ENCODE peak calls at places on chromosome 17, in five cellular contexts. G, P, R, D and E are unnamed samples.

GRCh38 chr17:73342057-73342522 is 30.3 kb upstream of the CDC42EP4 start:
- DNase-seq in G (peak), D (peak), P (peak), R (peak), E (peak)

GRCh38 chr17:44804301-44805061 is 25.6 kb downstream of the GJC1 start:
- DNase-seq in P (no peak), G (peak), R (peak), D (no peak), E (no peak)

GRCh38 chr17:80871341-80871740 is 120.3 kb upstream of the CHMP6 start:
- DNase-seq in D (no peak), G (no peak), R (peak), P (no peak), E (no peak)

GRCh38 chr17:66441012-66441703 is 138.7 kb downstream of the PRKCA start:
- DNase-seq in R (no peak), D (no peak), G (no peak), P (no peak), E (no peak)

GRCh38 chr17:33832295-33832694 is 422.8 kb upstream of the CCL2 start:
- DNase-seq in P (no peak), G (no peak), R (no peak), D (no peak), E (no peak)

GRCh38 chr17:1709971-1710806 is at the start of gene TLCD2:
- DNase-seq in P (peak), G (peak), D (peak), R (peak), E (peak)

GRCh38 chr17:17398928-17399926 is 77.6 kb upstream of the MED9 start:
- DNase-seq in G (no peak), D (no peak), P (no peak), R (no peak), E (no peak)

GRCh38 chr17:80968602-80969029 is 23.0 kb upstream of the CHMP6 start:
- DNase-seq in P (no peak), D (no peak), G (peak), R (peak), E (no peak)

GRCh38 chr17:32894245-32894644 is 17.3 kb upstream of the MYO1D start:
- DNase-seq in D (no peak), P (peak), G (no peak), R (no peak), E (no peak)

GRCh38 chr17:33292184-33292980 is 713 bp downstream of the ASIC2 start:
- DNase-seq in R (peak), G (peak), P (peak), D (peak), E (no peak)

GRCh38 chr17:55421179-55421934 is at the start of gene MMD:
- DNase-seq in G (peak), P (peak), D (peak), R (no peak), E (no peak)

GRCh38 chr17:71855000-71855399 is 265.8 kb upstream of the SOX9 start:
- DNase-seq in G (no peak), P (no peak), D (no peak), R (no peak), E (no peak)

GRCh38 chr17:43673516-43674323 is 12.0 kb upstream of the MEOX1 start:
- DNase-seq in R (peak), P (peak), D (peak), G (peak), E (peak)

GRCh38 chr17:42577140-42577531 is 393 bp downstream of the PSMC3IP start:
- DNase-seq in R (no peak), P (no peak), D (no peak), G (no peak), E (no peak)

DNA sequence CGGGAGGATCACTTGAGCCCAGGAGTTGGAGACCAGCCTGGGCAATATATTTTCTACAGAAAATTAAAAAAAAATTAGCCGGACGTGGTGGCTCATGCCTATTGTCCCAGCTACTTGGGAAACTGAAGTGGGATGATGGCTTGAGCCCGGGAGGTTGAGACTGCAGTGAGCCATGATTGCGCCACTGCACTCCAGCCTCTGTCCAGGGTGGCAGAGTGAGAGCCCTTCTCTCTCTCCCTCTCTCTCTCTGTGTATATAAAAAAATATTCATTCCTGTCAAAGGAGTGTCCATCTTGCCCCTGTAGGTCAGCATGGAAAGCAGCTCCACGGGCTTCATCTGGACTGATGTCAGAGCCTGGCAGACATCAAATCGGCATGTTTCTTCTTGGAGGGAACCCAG is 31.2 kb downstream of the MGAT5B start:
- DNase-seq in P (no peak), G (no peak), R (no peak), D (no peak), E (no peak)
- H3K27ac ChIP-seq in P (no peak), G (no peak), R (no peak), D (no peak), E (no peak)

GRCh38 chr17:27751622-27752490 is 48.5 kb downstream of the NOS2 start:
- DNase-seq in D (no peak), G (no peak), P (no peak), R (no peak), E (peak)

GRCh38 chr17:27748360-27748825 is 51.9 kb downstream of the NOS2 start:
- DNase-seq in R (no peak), D (no peak), P (no peak), G (no peak), E (no peak)

GRCh38 chr17:27751166-27751565 is 49.2 kb downstream of the NOS2 start:
- DNase-seq in P (no peak), G (no peak), R (no peak), D (no peak), E (peak)

GRCh38 chr17:27746881-27747280 is 53.4 kb downstream of the NOS2 start:
- DNase-seq in P (peak), G (no peak), D (no peak), R (no peak), E (no peak)

DNA sequence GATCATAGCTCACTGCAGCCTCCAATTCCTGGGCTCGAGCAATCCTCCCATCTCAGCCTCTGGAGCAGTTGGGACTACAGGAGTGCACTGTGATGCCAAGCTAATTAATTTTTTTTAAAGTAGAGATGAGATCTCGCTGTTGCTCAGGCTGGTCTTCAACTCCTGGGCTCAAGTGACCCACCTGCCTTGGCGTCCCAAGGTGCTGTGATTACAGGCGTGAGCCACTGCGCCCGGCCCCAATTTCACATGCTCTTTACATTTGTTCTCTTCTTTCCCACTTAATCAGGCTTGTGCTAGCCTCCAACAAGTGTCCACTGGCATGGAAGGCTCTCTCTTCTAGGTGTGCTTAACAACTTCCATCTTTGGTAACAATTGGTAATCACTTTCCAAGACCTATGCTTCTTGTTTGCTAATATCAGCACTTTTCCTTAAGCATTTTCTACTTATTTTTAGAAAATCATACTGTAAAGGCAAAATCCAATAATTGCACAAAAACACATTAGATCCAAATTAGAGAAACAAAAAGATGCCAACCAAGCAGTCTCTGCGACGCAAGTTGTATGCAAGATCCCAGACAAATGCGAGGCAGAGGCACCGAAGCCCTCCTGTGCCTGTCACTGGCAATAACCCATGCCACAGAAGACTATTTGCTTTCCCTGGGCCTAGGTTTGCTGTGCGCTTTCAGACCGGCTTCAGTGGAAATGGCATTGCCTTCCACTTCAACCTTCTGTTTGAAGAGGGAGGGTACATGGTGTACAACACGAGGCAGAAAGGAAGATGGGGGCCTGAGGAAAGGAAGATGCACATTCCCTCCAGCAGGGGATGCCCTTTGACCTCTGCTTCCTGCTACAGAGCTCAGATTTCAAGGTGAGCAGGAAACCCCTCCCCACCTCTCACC is 52.6 kb downstream of the NOS2 start:
- DNase-seq in D (no peak), P (peak), G (no peak), R (no peak), E (no peak)
- TF ChIP-seq CTCF in D (no peak), P (no peak), G (peak), R (peak), E (peak)

DNA sequence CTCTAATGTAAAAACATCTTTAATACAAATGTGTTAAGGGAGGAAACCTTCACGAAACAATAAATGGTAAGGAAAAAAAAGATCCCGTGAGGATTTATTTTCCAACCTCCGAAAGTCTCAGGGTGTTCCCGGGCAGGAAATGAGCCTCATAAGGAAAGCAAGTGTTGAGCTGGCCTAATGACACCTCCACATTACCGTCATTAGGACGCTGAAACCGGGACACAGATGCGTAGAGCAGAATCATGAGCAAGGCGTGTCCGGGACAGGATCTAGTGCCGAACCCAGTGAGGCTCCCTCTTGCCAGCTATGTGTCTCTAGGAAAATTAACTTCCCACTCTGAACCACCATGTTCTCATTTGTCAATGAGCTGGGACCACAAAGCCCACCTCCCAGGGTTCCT is 22.7 kb upstream of the CYTH1 start:
- DNase-seq in G (no peak), R (no peak), D (no peak), P (no peak), E (no peak)
- H3K27ac ChIP-seq in G (no peak), R (no peak), D (peak), P (no peak), E (peak)

DNA sequence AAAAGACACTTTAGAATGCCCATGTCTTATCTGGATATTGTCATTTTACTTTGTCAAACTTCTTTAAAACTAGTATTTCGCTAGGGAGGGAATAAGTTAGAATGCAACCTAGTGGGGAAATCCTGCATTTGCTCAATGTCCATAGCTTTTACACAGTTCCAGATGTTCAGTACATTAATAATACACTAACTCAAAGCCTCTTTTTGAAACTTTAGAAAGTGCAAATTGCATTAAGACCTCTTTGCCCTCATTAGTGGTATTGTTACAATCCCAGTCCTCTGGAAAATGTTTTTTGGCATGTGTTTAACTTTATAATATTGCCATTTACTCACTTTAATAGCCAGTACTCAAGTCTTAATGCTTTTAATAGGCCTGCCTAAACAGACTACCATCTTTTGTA is 106.8 kb downstream of the BRIP1 start:
- DNase-seq in P (no peak), R (no peak), G (no peak), D (no peak), E (no peak)
- TF ChIP-seq CTCF in P (no peak), R (no peak), G (no peak), D (no peak), E (no peak)

GRCh38 chr17:57567278-57567677 is 177.8 kb downstream of the CCDC182 start:
- DNase-seq in D (no peak), G (no peak), P (no peak), R (no peak), E (no peak)

GRCh38 chr17:57568340-57568739 is 176.8 kb downstream of the CCDC182 start:
- DNase-seq in R (no peak), D (no peak), P (no peak), G (no peak), E (no peak)

GRCh38 chr17:57569860-57570259 is 175.2 kb downstream of the CCDC182 start:
- DNase-seq in G (no peak), R (no peak), P (no peak), D (no peak), E (no peak)

GRCh38 chr17:57570740-57571344 is 174.3 kb downstream of the CCDC182 start:
- DNase-seq in P (no peak), D (no peak), G (no peak), R (no peak), E (no peak)

GRCh38 chr17:57569021-57569420 is 176.1 kb downstream of the CCDC182 start:
- DNase-seq in G (no peak), D (no peak), R (no peak), P (no peak), E (no peak)
- H3K27ac ChIP-seq in G (no peak), D (no peak), R (no peak), P (no peak), E (no peak)

GRCh38 chr17:79478051-79478461 is 132.8 kb downstream of the RBFOX3 start:
- DNase-seq in P (no peak), R (no peak), D (no peak), G (no peak), E (no peak)

GRCh38 chr17:79478841-79479240 is 132.0 kb downstream of the RBFOX3 start:
- DNase-seq in D (no peak), R (no peak), P (no peak), G (no peak), E (no peak)

GRCh38 chr17:79473111-79473835 is 137.6 kb downstream of the RBFOX3 start:
- DNase-seq in R (no peak), G (no peak), P (no peak), D (no peak), E (no peak)

GRCh38 chr17:79473836-79474204 is 137.0 kb downstream of the RBFOX3 start:
- DNase-seq in R (no peak), D (no peak), P (no peak), G (no peak), E (no peak)

GRCh38 chr17:79476074-79476473 is 134.8 kb downstream of the RBFOX3 start:
- DNase-seq in P (no peak), G (no peak), R (no peak), D (no peak), E (no peak)
- TF ChIP-seq CTCF in P (no peak), G (no peak), R (no peak), D (no peak), E (no peak)

GRCh38 chr17:82837586-82838320 is 2.1 kb downstream of the ZNF750 start:
- DNase-seq in P (peak), R (no peak), G (peak), D (no peak), E (peak)
- H3K27ac ChIP-seq in P (peak), R (no peak), G (peak), D (peak), E (peak)

GRCh38 chr17:75392559-75392958 is 12.9 kb downstream of the GRB2 start:
- DNase-seq in R (no peak), G (no peak), D (no peak), P (no peak), E (no peak)

GRCh38 chr17:75390982-75391381 is 14.5 kb downstream of the GRB2 start:
- DNase-seq in R (peak), D (no peak), P (no peak), G (no peak), E (no peak)

GRCh38 chr17:75394332-75394918 is 11.1 kb downstream of the GRB2 start:
- DNase-seq in D (no peak), P (no peak), R (no peak), G (no peak), E (no peak)

GRCh38 chr17:75396025-75396424 is 9.5 kb downstream of the GRB2 start:
- DNase-seq in R (no peak), P (no peak), G (no peak), D (no peak), E (no peak)

DNA sequence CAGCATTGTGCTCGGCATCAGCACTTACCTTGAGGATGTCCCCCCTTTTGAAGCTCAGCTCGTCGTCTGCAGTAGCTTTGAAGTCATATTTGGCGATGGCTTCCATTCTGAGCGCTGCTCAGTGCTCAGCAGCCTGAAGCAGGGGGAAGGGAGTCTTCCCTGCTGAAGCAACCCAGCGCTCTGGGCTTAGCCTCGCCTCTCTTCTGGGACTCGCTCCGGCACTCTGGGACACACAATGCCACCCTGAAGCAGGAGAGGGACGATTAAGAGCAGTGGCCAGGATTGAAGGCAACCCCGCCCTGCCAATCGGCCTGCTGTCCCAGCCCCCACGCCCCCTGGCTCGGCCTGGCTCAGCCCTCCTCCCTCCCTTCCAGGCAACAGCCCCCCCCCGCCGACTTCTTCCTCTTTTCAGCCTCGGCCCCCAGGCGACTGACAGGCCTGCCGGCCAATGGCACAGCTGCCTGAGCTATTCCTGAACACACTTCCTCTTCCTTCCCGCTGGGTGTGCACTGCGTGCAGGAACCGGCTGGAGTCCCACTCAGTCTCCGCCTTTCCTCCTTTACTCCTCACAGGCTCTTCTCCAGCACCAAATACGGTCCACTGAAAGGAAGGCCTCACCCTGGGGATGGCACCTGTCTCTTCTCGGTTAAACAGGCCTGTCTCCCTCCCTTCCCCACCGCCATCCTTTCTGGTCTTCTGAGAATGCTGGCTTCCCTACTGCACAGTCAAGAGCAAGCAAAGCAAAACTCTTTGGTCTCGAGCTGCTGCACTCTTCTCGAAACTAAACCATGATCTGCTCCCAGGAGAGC is 11.8 kb downstream of the GRB2 start:
- DNase-seq in G (peak), P (peak), D (peak), R (peak), E (peak)
- TF ChIP-seq CTCF in G (peak), P (no peak), D (no peak), R (no peak), E (peak)

DNA sequence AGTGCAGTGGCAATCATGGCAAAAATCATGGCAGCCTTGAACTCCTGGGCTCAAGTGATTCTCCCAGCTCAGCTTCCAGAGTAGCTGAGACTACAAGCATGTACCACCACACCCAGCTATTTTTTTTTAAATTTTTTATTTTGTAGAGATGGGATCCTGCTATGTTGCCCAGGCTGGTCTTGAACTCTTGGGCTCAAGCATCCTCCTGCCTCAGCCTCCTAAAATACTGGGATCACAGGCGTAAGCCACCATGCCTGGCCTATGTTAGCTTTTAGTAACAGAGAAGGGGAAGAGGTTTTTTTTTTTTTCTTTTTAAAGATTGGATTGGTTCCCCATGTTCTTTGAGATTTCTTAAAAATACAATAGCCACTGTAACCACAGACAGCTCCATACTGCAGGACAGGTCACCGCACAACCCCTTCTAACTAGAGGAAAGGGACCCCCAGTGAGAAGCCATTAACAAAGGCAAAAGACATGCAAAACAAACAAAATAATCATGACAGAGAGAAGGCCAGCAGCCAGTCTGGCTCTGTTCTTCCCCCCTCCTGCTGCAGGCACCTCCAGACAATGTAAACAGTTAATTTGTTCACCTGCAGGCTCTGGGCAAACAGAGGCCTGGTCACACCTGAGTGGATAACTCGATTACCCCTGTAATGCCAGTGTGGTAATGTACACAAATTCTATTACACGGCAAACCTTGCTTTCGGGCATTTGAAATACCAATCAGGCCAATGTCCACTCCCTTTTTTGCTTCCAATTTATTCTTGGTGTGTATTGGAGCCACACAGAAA is 52.8 kb downstream of the SNX11 start:
- DNase-seq in G (peak), P (peak), R (no peak), D (no peak), E (no peak)
- H3K27ac ChIP-seq in G (peak), P (peak), R (no peak), D (peak), E (no peak)